ENCODE peak calls at places on chromosomes 12 and 14, in nine cellular contexts. Y is MCF 10A, U is HFFc6, C is AG09319, V is endothelial cell, Q is fibroblast of lung, X is heart left ventricle, R is lower lobe of right lung, K is PC-3. F is an unnamed sample.

GRCh38 chr14:22163051-22163450 is 426.0 kb downstream of the DAD1 start:
- DNase-seq in K (peak), C (no peak), V (no peak), R (no peak), U (no peak), Y (peak), X (no peak), Q (no peak), F (no peak)

GRCh38 chr14:101120636-101121398 is 217.3 kb upstream of the RTL1 start:
- DNase-seq in Q (peak), Y (no peak), V (no peak), C (no peak), K (no peak), R (peak), U (no peak), X (peak), F (peak)

GRCh38 chr12:120652671-120653435 is 12.4 kb downstream of the CABP1 start:
- DNase-seq in U (peak), V (no peak), R (peak), Y (no peak), C (no peak), X (no peak), Q (no peak), K (no peak), F (no peak)

GRCh38 chr12:18703326-18703725 is 34.5 kb downstream of the PLCZ1 start:
- DNase-seq in Y (no peak), X (no peak), K (no peak), Q (no peak), R (no peak), V (no peak), C (no peak), U (no peak), F (no peak)

GRCh38 chr12:132386926-132387497 is 57.6 kb upstream of the GALNT9 start:
- DNase-seq in R (no peak), C (no peak), K (no peak), U (no peak), X (peak), Y (no peak), V (no peak), Q (no peak), F (no peak)

GRCh38 chr12:116539905-116540482 is 19.2 kb upstream of the MAP1LC3B2 start:
- DNase-seq in Y (peak), V (no peak), Q (peak), C (no peak), K (peak), X (peak), U (peak), R (peak), F (no peak)

GRCh38 chr12:79634957-79635471 is 55.8 kb downstream of the PAWR start:
- DNase-seq in X (no peak), Q (peak), Y (peak), C (no peak), R (no peak), K (no peak), V (no peak), U (peak), F (no peak)

GRCh38 chr12:3882896-3883564 is 9.8 kb upstream of the PARP11 start:
- DNase-seq in K (peak), V (no peak), Q (peak), X (no peak), Y (peak), C (no peak), U (no peak), R (no peak), F (no peak)

GRCh38 chr12:13961983-13962382 is 19.4 kb downstream of the GRIN2B start:
- DNase-seq in R (no peak), Q (no peak), U (no peak), X (no peak), K (no peak), Y (no peak), V (no peak), C (no peak), F (no peak)

GRCh38 chr12:88122666-88123065 is 19.2 kb downstream of the CEP290 start:
- DNase-seq in U (no peak), V (no peak), Y (no peak), K (no peak), Q (no peak), X (no peak), C (no peak), R (no peak), F (no peak)

GRCh38 chr14:21191261-21191808 is 35.5 kb upstream of the OR5AU1 start:
- DNase-seq in U (no peak), R (no peak), Y (no peak), K (no peak), V (no peak), Q (no peak), C (no peak), X (no peak), F (no peak)

GRCh38 chr14:65850429-65851145 is 438.1 kb downstream of the FUT8 start:
- DNase-seq in Q (no peak), Y (peak), C (no peak), V (no peak), U (no peak), K (peak), R (no peak), X (no peak), F (peak)

GRCh38 chr14:77615231-77616132 is 955 bp downstream of the SPTLC2 start:
- DNase-seq in K (peak), Q (peak), U (peak), Y (no peak), R (no peak), X (peak), C (no peak), V (peak), F (peak)

DNA sequence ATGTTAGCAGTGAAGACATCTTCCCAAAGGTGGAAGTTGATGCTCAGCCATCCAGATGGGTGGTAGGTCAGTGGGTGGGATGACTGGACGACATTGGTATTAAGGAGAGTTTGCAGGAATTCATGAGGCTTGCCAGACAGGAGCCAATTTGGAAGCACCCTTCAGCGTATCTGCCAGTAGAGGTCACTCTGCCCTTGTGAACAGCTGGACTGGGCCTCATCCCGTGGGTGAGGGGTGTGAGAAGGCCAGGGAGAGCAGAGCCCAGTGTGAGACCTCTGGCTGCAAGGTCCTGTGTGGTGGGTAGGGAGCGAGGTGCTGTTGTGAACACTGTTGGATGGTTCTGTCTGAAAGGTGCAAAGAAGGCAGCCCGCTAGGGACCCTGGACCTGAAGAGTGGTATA is 37.7 kb downstream of the SLC5A8 start:
- DNase-seq in X (no peak), Y (no peak), R (no peak), C (no peak), V (peak), Q (peak), U (no peak), K (no peak), F (no peak)
- TF ChIP-seq CTCF in X (no peak), Y (no peak), R (peak), C (no peak), V (no peak), Q (no peak), U (no peak), K (peak), F (no peak)

GRCh38 chr12:52364061-52364460 is 3.2 kb downstream of the KRT85 start:
- DNase-seq in Q (no peak), C (no peak), R (no peak), X (no peak), U (no peak), Y (no peak), V (no peak), K (no peak), F (no peak)

GRCh38 chr12:52361553-52361952 is 5.7 kb downstream of the KRT85 start:
- DNase-seq in X (no peak), K (no peak), R (no peak), U (no peak), C (no peak), V (no peak), Q (no peak), Y (no peak), F (peak)

GRCh38 chr12:52363111-52363679 is 4.1 kb downstream of the KRT85 start:
- DNase-seq in Y (no peak), X (no peak), K (no peak), Q (no peak), U (no peak), V (no peak), C (no peak), R (no peak), F (no peak)

GRCh38 chr12:52360663-52361271 is 6.5 kb downstream of the KRT85 start:
- DNase-seq in Q (no peak), R (no peak), Y (no peak), V (no peak), K (no peak), X (no peak), U (no peak), C (no peak), F (no peak)

DNA sequence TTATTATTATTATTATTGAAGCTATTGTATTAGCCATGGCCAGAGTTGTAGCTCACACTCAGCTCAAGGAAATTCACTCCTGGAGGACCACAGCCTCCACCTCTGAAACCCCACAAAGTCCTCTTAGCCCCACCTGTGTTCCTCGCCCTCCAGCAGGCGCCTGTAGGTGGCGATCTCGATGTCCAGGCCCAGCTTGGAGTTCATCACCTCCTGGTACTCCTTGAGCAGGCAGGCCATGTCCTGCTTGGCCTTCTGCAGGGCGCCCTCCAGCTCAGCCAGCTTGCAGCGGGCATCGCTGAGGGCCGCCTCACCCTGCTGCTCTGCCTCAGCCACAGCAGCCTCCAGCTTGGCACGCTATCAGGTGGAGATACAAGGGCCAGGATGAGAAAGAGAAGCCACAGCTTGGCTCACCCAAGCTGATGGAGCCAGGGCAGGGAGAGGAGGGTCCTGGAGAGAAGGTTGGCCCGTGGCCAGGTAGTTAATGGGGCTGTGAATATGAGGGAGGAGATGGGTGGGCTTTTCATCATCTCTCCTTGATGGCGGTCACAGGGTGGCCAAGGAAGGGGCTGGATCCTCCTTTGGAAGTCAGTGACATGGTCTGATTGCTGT is 5.1 kb downstream of the KRT85 start:
- DNase-seq in Y (peak), K (no peak), C (no peak), V (peak), Q (no peak), U (no peak), R (no peak), X (no peak), F (peak)
- TF ChIP-seq CTCF in Y (peak), K (peak), C (no peak), V (no peak), Q (peak), U (peak), R (peak), X (no peak), F (peak)

DNA sequence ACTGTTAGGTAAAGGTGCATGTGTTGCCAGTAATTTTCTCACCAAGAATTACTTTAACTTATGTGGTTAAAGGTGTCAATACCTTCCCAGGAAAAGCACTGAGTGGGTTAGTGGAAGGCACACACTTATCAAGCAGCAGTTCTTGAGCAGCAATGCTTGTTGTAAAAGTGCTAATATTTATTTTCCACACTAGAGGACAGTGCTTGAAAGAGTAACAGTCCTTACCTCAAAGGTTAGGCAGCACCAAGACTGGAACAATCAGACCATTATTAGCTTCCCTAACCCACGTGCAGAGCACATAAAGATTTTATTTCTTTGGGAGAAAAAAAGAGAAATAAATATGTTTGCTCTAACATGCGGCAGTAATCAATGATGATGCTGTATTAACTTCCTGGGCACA is 48.8 kb upstream of the KRR1 start:
- DNase-seq in X (no peak), C (no peak), R (no peak), Y (peak), U (peak), V (no peak), K (peak), Q (peak), F (no peak)
- TF ChIP-seq CTCF in X (peak), C (peak), R (peak), Y (peak), U (peak), V (no peak), K (peak), Q (peak), F (no peak)

GRCh38 chr14:68796418-68797101 is 3.7 kb upstream of the ZFP36L1 start:
- DNase-seq in Y (peak), U (no peak), K (no peak), X (no peak), C (no peak), V (no peak), R (no peak), Q (no peak), F (no peak)
- TF ChIP-seq CTCF in Y (no peak), U (no peak), K (no peak), X (no peak), C (no peak), V (no peak), R (no peak), Q (no peak), F (no peak)

DNA sequence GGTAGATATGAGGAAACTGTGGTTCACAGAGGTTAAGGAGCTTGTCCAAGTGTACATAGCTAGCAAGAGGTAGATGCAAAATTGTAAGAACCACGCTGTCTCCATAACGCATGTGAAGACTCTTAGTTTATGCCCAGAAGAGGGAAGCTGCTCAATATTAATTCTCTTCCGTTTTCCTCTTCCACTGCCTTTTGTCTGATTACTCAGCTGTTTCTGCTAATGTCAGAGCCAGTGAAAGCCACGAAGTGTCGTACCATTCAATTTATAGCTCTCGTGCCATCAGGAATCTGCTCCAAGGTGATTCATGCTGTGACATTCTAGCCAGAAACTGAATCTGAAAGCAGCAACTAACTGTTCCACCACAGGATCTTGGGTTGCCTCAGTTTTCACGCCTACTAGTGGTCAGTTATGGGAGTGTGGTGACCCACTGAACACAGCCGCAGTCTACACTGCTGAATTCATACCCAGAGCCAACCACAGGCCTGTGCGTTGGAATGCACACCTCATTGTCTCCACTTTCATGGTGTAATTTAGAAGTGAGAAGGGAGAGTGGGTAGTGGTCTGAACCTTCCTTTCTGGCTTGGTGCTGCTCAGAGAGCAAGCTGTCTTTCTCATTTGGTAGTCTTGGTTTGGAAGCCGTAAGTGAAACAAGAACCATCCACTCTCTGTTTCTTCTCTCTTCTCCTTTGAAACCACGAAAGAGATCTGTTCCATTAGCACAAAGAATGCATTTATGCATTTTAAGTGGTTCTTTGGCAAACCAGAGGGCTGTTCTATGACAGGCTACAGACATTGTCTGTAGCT is 74.2 kb upstream of the NAP1L1 start:
- DNase-seq in Q (peak), Y (peak), V (peak), X (peak), C (peak), U (peak), K (peak), R (no peak), F (peak)
- TF ChIP-seq CTCF in Q (peak), Y (peak), V (peak), X (peak), C (peak), U (peak), K (peak), R (peak), F (peak)

DNA sequence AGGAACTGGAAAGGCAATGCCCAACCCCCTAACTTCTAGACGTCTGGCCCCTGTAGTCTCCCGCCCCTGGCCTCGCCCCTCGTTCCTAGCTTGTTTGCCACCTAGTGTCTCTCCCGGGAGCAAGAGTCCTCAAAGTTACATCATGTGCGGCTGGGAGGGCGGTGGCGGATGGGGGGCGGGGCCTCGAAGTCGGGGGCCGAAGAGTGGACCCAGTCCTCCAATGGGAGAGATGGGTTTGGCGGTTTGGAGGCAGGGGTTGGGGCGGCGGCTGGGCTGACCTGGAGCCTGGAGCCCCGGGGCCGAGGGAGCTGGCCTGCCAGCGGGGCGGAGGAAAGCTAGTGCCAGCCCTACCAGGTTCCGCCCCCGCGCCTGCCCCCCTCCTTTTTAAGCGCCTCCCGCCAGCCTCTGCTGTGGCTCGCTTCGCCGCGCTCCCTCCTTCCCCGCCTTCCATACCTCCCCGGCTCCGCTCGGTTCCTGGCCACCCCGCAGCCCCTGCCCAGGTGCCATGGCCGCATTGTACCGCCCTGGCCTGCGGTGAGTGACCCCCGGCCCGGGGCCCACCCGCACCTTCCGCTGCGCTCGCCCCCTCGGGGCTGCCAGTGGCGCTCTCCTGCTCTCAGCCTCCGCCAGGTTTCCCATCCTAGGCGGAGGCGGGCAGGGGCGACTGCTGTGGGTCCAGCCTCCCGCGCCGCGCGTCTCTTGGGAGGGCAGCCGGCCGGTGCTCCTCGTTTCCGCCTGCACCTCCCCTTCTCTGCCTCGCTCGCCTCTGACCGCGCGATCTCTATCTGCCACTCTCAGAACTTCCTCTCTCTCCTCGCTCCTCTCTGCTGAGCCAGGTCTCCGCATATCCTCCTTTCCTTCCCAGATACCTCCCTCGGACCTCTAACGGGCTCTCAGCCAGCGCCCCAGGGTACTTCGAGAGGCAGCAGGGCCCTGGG is at the start of gene PCK2:
- DNase-seq in K (peak), V (peak), Y (peak), C (peak), R (peak), X (peak), U (peak), Q (peak), F (peak)
- TF ChIP-seq CTCF in K (no peak), V (no peak), Y (no peak), C (no peak), R (peak), X (no peak), U (no peak), Q (peak), F (no peak)

GRCh38 chr14:31781578-31781977 is 220.4 kb downstream of the NUBPL start:
- DNase-seq in Q (no peak), R (no peak), K (peak), C (no peak), X (no peak), V (no peak), Y (peak), U (no peak), F (no peak)

GRCh38 chr14:31788340-31788739 is 227.1 kb downstream of the NUBPL start:
- DNase-seq in Y (no peak), Q (no peak), C (no peak), X (no peak), V (no peak), K (peak), R (no peak), U (no peak), F (no peak)

GRCh38 chr14:31792726-31793125 is 231.5 kb downstream of the NUBPL start:
- DNase-seq in X (no peak), K (no peak), Y (no peak), R (no peak), V (no peak), C (no peak), Q (no peak), U (no peak), F (no peak)

GRCh38 chr14:31785574-31785973 is 224.4 kb downstream of the NUBPL start:
- DNase-seq in V (no peak), Q (no peak), K (peak), R (no peak), U (no peak), Y (peak), X (no peak), C (no peak), F (no peak)

DNA sequence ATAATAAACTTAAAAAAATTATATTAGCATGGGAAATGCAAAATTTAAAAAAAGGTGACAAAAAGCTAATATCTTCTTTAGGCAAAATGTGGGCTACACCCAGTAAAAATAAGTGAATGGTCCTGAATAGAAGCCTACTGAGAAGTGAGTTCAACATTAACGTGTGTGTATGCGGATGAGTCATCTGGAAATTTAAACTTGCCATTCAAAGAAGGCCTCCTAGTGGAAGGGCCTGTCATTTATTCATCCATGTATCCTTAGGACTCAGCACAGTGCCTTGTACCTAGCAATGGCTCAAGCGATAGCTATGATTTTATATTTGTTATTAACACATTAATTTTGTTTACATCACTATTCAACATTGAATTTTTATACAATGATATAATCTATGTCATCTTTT is 226.2 kb downstream of the NUBPL start:
- DNase-seq in K (peak), X (no peak), R (no peak), V (no peak), Y (peak), Q (no peak), U (peak), C (no peak), F (no peak)
- TF ChIP-seq CTCF in K (peak), X (no peak), R (no peak), V (no peak), Y (peak), Q (peak), U (peak), C (no peak), F (no peak)

F was measured in activated CD8-positive, alpha-beta T cell treated with anti-CD3 and anti-CD28 coated beads for 36 hours.